ENCODE peak calls at places on chromosomes 13 and 19, in four cellular contexts. C is dorsolateral prefrontal cortex, B is fibroblast of mammary gland, X is A549. N is an unnamed sample.

GRCh38 chr19:48378194-48378570 is 13.2 kb downstream of the KDELR1 start:
- DNase-seq in B (no peak), C (no peak), X (no peak), N (no peak)

GRCh38 chr13:73339086-73339485 is 280.3 kb downstream of the KLF5 start:
- DNase-seq in B (no peak), C (no peak), X (no peak), N (no peak)

GRCh38 chr19:3950871-3951861 is 18.3 kb downstream of the NMRK2 start:
- DNase-seq in C (peak), B (no peak), X (no peak), N (no peak)

GRCh38 chr19:33683881-33684549 is 62.3 kb downstream of the CHST8 start:
- DNase-seq in C (peak), X (peak), B (peak), N (no peak)

GRCh38 chr19:18208098-18208951 is 4.5 kb upstream of the RAB3A start:
- DNase-seq in B (peak), C (no peak), X (no peak), N (no peak)

GRCh38 chr19:49133621-49134454 is 14.5 kb downstream of the PPFIA3 start:
- DNase-seq in C (no peak), B (peak), X (peak), N (no peak)

GRCh38 chr19:2478756-2479555 is 3.0 kb downstream of the GADD45B start:
- DNase-seq in C (no peak), B (peak), X (no peak), N (no peak)

GRCh38 chr19:3055741-3056453 is 6.4 kb downstream of the TLE5 start:
- DNase-seq in X (peak), B (no peak), C (peak), N (no peak)

GRCh38 chr13:48954086-48954485 is 21.6 kb upstream of the FNDC3A start:
- DNase-seq in C (no peak), B (peak), X (no peak), N (no peak)